ENCODE peak calls at places on chromosome 15, in six cellular contexts. One of them, this sample, is unnamed.

GRCh38 chr15:54803139-54803808 is 393.5 kb downstream of the RSL24D1 start:
- DNase-seq in naive thymus-derived CD8-positive, alpha-beta T cell: no peak
- DNase-seq in left lobe of liver: no peak
- DNase-seq in H54: no peak
- DNase-seq in H9: no peak
- DNase-seq in NCI-H1694 treated with DMSO at 0.1 percent for 48 hours: peak; percentile 4
- DNase-seq in this sample: no peak

GRCh38 chr15:41465822-41466421 is 27.8 kb upstream of the ITPKA start:
- DNase-seq in left lobe of liver: no peak
- DNase-seq in naive thymus-derived CD8-positive, alpha-beta T cell: no peak
- DNase-seq in H9: no peak
- DNase-seq in NCI-H1694 treated with DMSO at 0.1 percent for 48 hours: peak; percentile 24
- DNase-seq in H54: no peak
- DNase-seq in this sample: peak; percentile 28

GRCh38 chr15:48413304-48413703 is 82.1 kb downstream of the DUT start:
- DNase-seq in NCI-H1694 treated with DMSO at 0.1 percent for 48 hours: no peak
- DNase-seq in naive thymus-derived CD8-positive, alpha-beta T cell: no peak
- DNase-seq in left lobe of liver: no peak
- DNase-seq in H9: no peak
- DNase-seq in H54: no peak
- DNase-seq in this sample: no peak

GRCh38 chr15:40282144-40282869 is 557 bp downstream of the ANKRD63 start:
- DNase-seq in left lobe of liver: peak; percentile 83
- DNase-seq in naive thymus-derived CD8-positive, alpha-beta T cell: peak; percentile 14
- DNase-seq in NCI-H1694 treated with DMSO at 0.1 percent for 48 hours: no peak
- DNase-seq in H9: peak; percentile 74
- DNase-seq in H54: no peak
- DNase-seq in this sample: peak; percentile 31

GRCh38 chr15:81296673-81297072 is 27.3 kb downstream of the STARD5 start:
- DNase-seq in naive thymus-derived CD8-positive, alpha-beta T cell: peak; percentile 81
- DNase-seq in H54: peak; percentile 21
- DNase-seq in NCI-H1694 treated with DMSO at 0.1 percent for 48 hours: no peak
- DNase-seq in left lobe of liver: peak; percentile 58
- DNase-seq in H9: no peak
- DNase-seq in this sample: peak; percentile 83

GRCh38 chr15:100918690-100919480 is at the start of gene LRRK1:
- DNase-seq in left lobe of liver: no peak
- DNase-seq in NCI-H1694 treated with DMSO at 0.1 percent for 48 hours: no peak
- DNase-seq in H54: peak; percentile 27
- DNase-seq in naive thymus-derived CD8-positive, alpha-beta T cell: no peak
- DNase-seq in H9: no peak
- DNase-seq in this sample: no peak

GRCh38 chr15:67784856-67785430 is 40.4 kb upstream of the SKOR1 start:
- DNase-seq in left lobe of liver: no peak
- DNase-seq in naive thymus-derived CD8-positive, alpha-beta T cell: no peak
- DNase-seq in H9: no peak
- DNase-seq in H54: no peak
- DNase-seq in NCI-H1694 treated with DMSO at 0.1 percent for 48 hours: no peak
- DNase-seq in this sample: no peak

GRCh38 chr15:101004986-101005747 is 86.0 kb downstream of the LRRK1 start:
- DNase-seq in left lobe of liver: peak; percentile 15
- DNase-seq in H9: peak; percentile 8
- DNase-seq in NCI-H1694 treated with DMSO at 0.1 percent for 48 hours: no peak
- DNase-seq in H54: no peak
- DNase-seq in naive thymus-derived CD8-positive, alpha-beta T cell: no peak
- DNase-seq in this sample: no peak

GRCh38 chr15:91055548-91056331 is 33.3 kb upstream of the VPS33B start:
- DNase-seq in naive thymus-derived CD8-positive, alpha-beta T cell: no peak
- DNase-seq in left lobe of liver: peak; percentile 55
- DNase-seq in H9: peak; percentile 79
- DNase-seq in H54: peak; percentile 44
- DNase-seq in NCI-H1694 treated with DMSO at 0.1 percent for 48 hours: peak; percentile 86
- DNase-seq in this sample: no peak

GRCh38 chr15:83682476-83683162 is 28.7 kb downstream of the ADAMTSL3 start:
- DNase-seq in left lobe of liver: no peak
- DNase-seq in NCI-H1694 treated with DMSO at 0.1 percent for 48 hours: no peak
- DNase-seq in naive thymus-derived CD8-positive, alpha-beta T cell: no peak
- DNase-seq in H9: no peak
- DNase-seq in H54: no peak
- DNase-seq in this sample: no peak

GRCh38 chr15:69003971-69004370 is 10.5 kb upstream of the NOX5 start:
- DNase-seq in left lobe of liver: no peak
- DNase-seq in NCI-H1694 treated with DMSO at 0.1 percent for 48 hours: no peak
- DNase-seq in H54: no peak
- DNase-seq in naive thymus-derived CD8-positive, alpha-beta T cell: no peak
- DNase-seq in H9: no peak
- DNase-seq in this sample: no peak

GRCh38 chr15:70271422-70272088 is 173.8 kb upstream of the TLE3 start:
- DNase-seq in NCI-H1694 treated with DMSO at 0.1 percent for 48 hours: no peak
- DNase-seq in left lobe of liver: no peak
- DNase-seq in naive thymus-derived CD8-positive, alpha-beta T cell: no peak
- DNase-seq in H9: no peak
- DNase-seq in H54: peak; percentile 85
- DNase-seq in this sample: no peak

GRCh38 chr15:47523669-47524068 is 193.6 kb upstream of the SEMA6D start:
- DNase-seq in NCI-H1694 treated with DMSO at 0.1 percent for 48 hours: no peak
- DNase-seq in naive thymus-derived CD8-positive, alpha-beta T cell: no peak
- DNase-seq in left lobe of liver: no peak
- DNase-seq in H9: no peak
- DNase-seq in H54: no peak
- DNase-seq in this sample: no peak

GRCh38 chr15:60647246-60647645 is 168.3 kb upstream of the ICE2 start:
- DNase-seq in left lobe of liver: no peak
- DNase-seq in H9: no peak
- DNase-seq in naive thymus-derived CD8-positive, alpha-beta T cell: no peak
- DNase-seq in NCI-H1694 treated with DMSO at 0.1 percent for 48 hours: no peak
- DNase-seq in H54: no peak
- DNase-seq in this sample: no peak

GRCh38 chr15:35481992-35482391 is 64.0 kb downstream of the DPH6 start:
- DNase-seq in H54: peak; percentile 19
- DNase-seq in H9: peak; percentile 33
- DNase-seq in NCI-H1694 treated with DMSO at 0.1 percent for 48 hours: no peak
- DNase-seq in left lobe of liver: no peak
- DNase-seq in naive thymus-derived CD8-positive, alpha-beta T cell: no peak
- DNase-seq in this sample: no peak

GRCh38 chr15:59364238-59364637 is 8.4 kb downstream of the MYO1E start:
- DNase-seq in H54: no peak
- DNase-seq in naive thymus-derived CD8-positive, alpha-beta T cell: no peak
- DNase-seq in NCI-H1694 treated with DMSO at 0.1 percent for 48 hours: no peak
- DNase-seq in H9: no peak
- DNase-seq in left lobe of liver: no peak
- DNase-seq in this sample: no peak

GRCh38 chr15:40594429-40594836 is 384 bp downstream of the KNL1 start:
- DNase-seq in left lobe of liver: peak; percentile 64
- DNase-seq in NCI-H1694 treated with DMSO at 0.1 percent for 48 hours: peak; percentile 38
- DNase-seq in H54: peak; percentile 35
- DNase-seq in H9: peak; percentile 69
- DNase-seq in naive thymus-derived CD8-positive, alpha-beta T cell: no peak
- DNase-seq in this sample: no peak

GRCh38 chr15:63045438-63046278 is 3.1 kb downstream of the TPM1 start:
- DNase-seq in H9: no peak
- DNase-seq in H54: no peak
- DNase-seq in left lobe of liver: no peak
- DNase-seq in naive thymus-derived CD8-positive, alpha-beta T cell: no peak
- DNase-seq in NCI-H1694 treated with DMSO at 0.1 percent for 48 hours: no peak
- DNase-seq in this sample: no peak

GRCh38 chr15:62549345-62549970 is 384.4 kb upstream of the C2CD4B start:
- DNase-seq in left lobe of liver: no peak
- DNase-seq in naive thymus-derived CD8-positive, alpha-beta T cell: no peak
- DNase-seq in NCI-H1694 treated with DMSO at 0.1 percent for 48 hours: peak; percentile 11
- DNase-seq in H54: peak; percentile 9
- DNase-seq in H9: no peak
- DNase-seq in this sample: no peak

GRCh38 chr15:26355671-26356070 is 417.2 kb downstream of the GABRB3 start:
- DNase-seq in H54: no peak
- DNase-seq in naive thymus-derived CD8-positive, alpha-beta T cell: no peak
- DNase-seq in H9: no peak
- DNase-seq in left lobe of liver: no peak
- DNase-seq in NCI-H1694 treated with DMSO at 0.1 percent for 48 hours: no peak
- DNase-seq in this sample: no peak

GRCh38 chr15:68682330-68682729 is 103.5 kb downstream of the CORO2B start:
- DNase-seq in H9: no peak
- DNase-seq in naive thymus-derived CD8-positive, alpha-beta T cell: no peak
- DNase-seq in left lobe of liver: no peak
- DNase-seq in NCI-H1694 treated with DMSO at 0.1 percent for 48 hours: no peak
- DNase-seq in H54: no peak
- DNase-seq in this sample: no peak

GRCh38 chr15:68584704-68585573 is 6.1 kb downstream of the CORO2B start:
- DNase-seq in left lobe of liver: no peak
- DNase-seq in NCI-H1694 treated with DMSO at 0.1 percent for 48 hours: no peak
- DNase-seq in H54: no peak
- DNase-seq in H9: no peak
- DNase-seq in naive thymus-derived CD8-positive, alpha-beta T cell: no peak
- DNase-seq in this sample: no peak

GRCh38 chr15:69953816-69954215 is 143.9 kb downstream of the TLE3 start:
- DNase-seq in NCI-H1694 treated with DMSO at 0.1 percent for 48 hours: no peak
- DNase-seq in H54: no peak
- DNase-seq in left lobe of liver: no peak
- DNase-seq in H9: no peak
- DNase-seq in naive thymus-derived CD8-positive, alpha-beta T cell: no peak
- DNase-seq in this sample: no peak

GRCh38 chr15:60910202-60910601 is 318.9 kb downstream of the RORA start:
- DNase-seq in left lobe of liver: no peak
- DNase-seq in NCI-H1694 treated with DMSO at 0.1 percent for 48 hours: no peak
- DNase-seq in H9: no peak
- DNase-seq in H54: no peak
- DNase-seq in naive thymus-derived CD8-positive, alpha-beta T cell: no peak
- DNase-seq in this sample: no peak

GRCh38 chr15:99433026-99433756 is 132.6 kb upstream of the MEF2A start:
- DNase-seq in naive thymus-derived CD8-positive, alpha-beta T cell: no peak
- DNase-seq in H54: no peak
- DNase-seq in left lobe of liver: peak; percentile 43
- DNase-seq in H9: no peak
- DNase-seq in NCI-H1694 treated with DMSO at 0.1 percent for 48 hours: no peak
- DNase-seq in this sample: no peak

GRCh38 chr15:43509923-43510229 is 7.5 kb upstream of the MAP1A start:
- DNase-seq in naive thymus-derived CD8-positive, alpha-beta T cell: no peak
- DNase-seq in H54: no peak
- DNase-seq in left lobe of liver: no peak
- DNase-seq in NCI-H1694 treated with DMSO at 0.1 percent for 48 hours: no peak
- DNase-seq in H9: no peak
- DNase-seq in this sample: no peak

GRCh38 chr15:88375234-88375926 is 91.8 kb downstream of the MRPL46 start:
- DNase-seq in NCI-H1694 treated with DMSO at 0.1 percent for 48 hours: no peak
- DNase-seq in H54: no peak
- DNase-seq in naive thymus-derived CD8-positive, alpha-beta T cell: no peak
- DNase-seq in left lobe of liver: no peak
- DNase-seq in H9: no peak
- DNase-seq in this sample: no peak

GRCh38 chr15:81235781-81236507 is 39.3 kb downstream of the IL16 start:
- DNase-seq in naive thymus-derived CD8-positive, alpha-beta T cell: no peak
- DNase-seq in H54: no peak
- DNase-seq in left lobe of liver: no peak
- DNase-seq in H9: no peak
- DNase-seq in NCI-H1694 treated with DMSO at 0.1 percent for 48 hours: no peak
- DNase-seq in this sample: no peak

GRCh38 chr15:61681038-61681418 is 379.2 kb downstream of the VPS13C start:
- DNase-seq in left lobe of liver: no peak
- DNase-seq in H54: no peak
- DNase-seq in NCI-H1694 treated with DMSO at 0.1 percent for 48 hours: no peak
- DNase-seq in H9: no peak
- DNase-seq in naive thymus-derived CD8-positive, alpha-beta T cell: no peak
- DNase-seq in this sample: no peak

GRCh38 chr15:51281368-51281967 is 56.9 kb downstream of the CYP19A1 start:
- DNase-seq in left lobe of liver: peak; percentile 64
- DNase-seq in naive thymus-derived CD8-positive, alpha-beta T cell: no peak
- DNase-seq in H54: peak; percentile 28
- DNase-seq in NCI-H1694 treated with DMSO at 0.1 percent for 48 hours: peak; percentile 8
- DNase-seq in H9: peak; percentile 74
- DNase-seq in this sample: no peak

GRCh38 chr15:88792342-88793282 is 10.6 kb upstream of the ACAN start:
- DNase-seq in left lobe of liver: no peak
- DNase-seq in naive thymus-derived CD8-positive, alpha-beta T cell: no peak
- DNase-seq in H9: no peak
- DNase-seq in H54: no peak
- DNase-seq in NCI-H1694 treated with DMSO at 0.1 percent for 48 hours: no peak
- DNase-seq in this sample: no peak

This sample was measured in CD8-positive, alpha-beta memory T cell.